ENCODE peak calls at places on chromosomes 16 and 17, in four cellular contexts. F is GM03348, J is GM19239, W is left colon. D is an unnamed sample.

GRCh38 chr17:491086-492014 is 138.7 kb upstream of the RPH3AL start:
- DNase-seq in F (peak), J (peak), W (peak), D (no peak)

GRCh38 chr17:6940186-6940649 is 55.6 kb upstream of the ALOX12 start:
- DNase-seq in F (peak), J (no peak), W (no peak), D (no peak)

GRCh38 chr16:7423436-7423941 is 90.8 kb downstream of the RBFOX1 start:
- DNase-seq in F (no peak), J (no peak), W (no peak), D (no peak)

GRCh38 chr17:673200-673681 is 41.4 kb downstream of the VPS53 start:
- DNase-seq in F (no peak), J (no peak), W (no peak), D (no peak)

GRCh38 chr17:72167593-72167992 is 46.8 kb downstream of the SOX9 start:
- DNase-seq in F (no peak), J (no peak), W (no peak), D (no peak)

GRCh38 chr17:80751460-80752368 is 207.1 kb downstream of the RPTOR start:
- DNase-seq in F (peak), J (no peak), W (no peak), D (no peak)

GRCh38 chr17:74623693-74624093 is at the start of gene CD300E:
- DNase-seq in F (no peak), J (no peak), W (no peak), D (no peak)

GRCh38 chr17:66304304-66305174 is 2.1 kb downstream of the PRKCA start:
- DNase-seq in F (no peak), J (no peak), W (peak), D (no peak)

GRCh38 chr17:63349478-63350000 is 96.6 kb downstream of the CYB561 start:
- DNase-seq in F (peak), J (no peak), W (no peak), D (no peak)

GRCh38 chr17:30273373-30273772 is 18.4 kb downstream of the BLMH start:
- DNase-seq in F (no peak), J (no peak), W (no peak), D (no peak)

GRCh38 chr17:83194189-83194565 is 114.8 kb downstream of the METRNL start:
- DNase-seq in F (no peak), J (no peak), W (peak), D (no peak)

D was measured in stimulated activated naive B cell treated with anti-CD40 and anti-IgM and Interleukin-4, amounts not matched to agents 10 μg/mL and 1 μg/mL and 100 μg/mL, for 72 hours.